ENCODE peak calls at places on chromosomes 11 and 22, in nine cellular contexts. K is Peyer's patch; J is HFF-Myc; Q is activated CD8-positive, alpha-beta T cell treated with anti-CD3 and anti-CD28 coated beads for 36 hours; T is epithelial cell of esophagus; V is neural crest cell; G is HFFc6; R is WTC11; Z is WERI-Rb-1. S is an unnamed sample.

GRCh38 chr22:40107244-40107643 is 70.5 kb upstream of the TNRC6B start:
- DNase-seq in G (no peak), T (no peak), K (no peak), R (no peak), Q (no peak), J (no peak), V (no peak), Z (no peak), S (peak)

GRCh38 chr22:42462016-42462415 is 29.8 kb upstream of the NFAM1 start:
- DNase-seq in G (no peak), T (no peak), K (no peak), V (no peak), J (no peak), Z (no peak), R (no peak), Q (no peak), S (no peak)

GRCh38 chr11:8095831-8096522 is 15.0 kb downstream of the TUB start:
- DNase-seq in G (no peak), K (no peak), R (no peak), V (no peak), Q (no peak), Z (no peak), J (no peak), T (no peak), S (no peak)

GRCh38 chr22:30240541-30241417 is 5.8 kb downstream of the LIF start:
- DNase-seq in Q (no peak), Z (no peak), K (no peak), J (no peak), V (no peak), T (no peak), G (no peak), R (no peak), S (no peak)

GRCh38 chr11:115765803-115766239 is 261.6 kb upstream of the CADM1 start:
- DNase-seq in R (no peak), Z (no peak), Q (no peak), V (no peak), T (no peak), G (no peak), K (no peak), J (no peak), S (no peak)

GRCh38 chr11:78907636-78908035 is 333.0 kb upstream of the NARS2 start:
- DNase-seq in J (no peak), T (peak), Q (no peak), Z (no peak), R (no peak), G (no peak), V (no peak), K (no peak), S (no peak)

GRCh38 chr11:75536786-75537629 is 11.3 kb upstream of the GDPD5 start:
- DNase-seq in G (no peak), J (no peak), K (peak), V (no peak), T (peak), R (no peak), Q (peak), Z (no peak), S (peak)

GRCh38 chr11:15918212-15918611 is 438.1 kb downstream of the SOX6 start:
- DNase-seq in V (no peak), T (no peak), K (no peak), G (no peak), J (no peak), Q (no peak), R (no peak), Z (no peak), S (no peak)

GRCh38 chr11:120618399-120618798 is 106.9 kb downstream of the GRIK4 start:
- DNase-seq in V (no peak), T (no peak), Z (no peak), Q (no peak), G (no peak), J (no peak), R (no peak), K (no peak), S (no peak)

GRCh38 chr11:113681282-113681681 is 24.8 kb downstream of the TMPRSS5 start:
- DNase-seq in G (no peak), K (no peak), V (no peak), Z (no peak), R (no peak), T (no peak), J (no peak), Q (no peak), S (no peak)

GRCh38 chr22:49779226-49779625 is 48.4 kb downstream of the BRD1 start:
- DNase-seq in J (no peak), T (no peak), K (no peak), Q (no peak), G (no peak), Z (no peak), R (no peak), V (no peak), S (no peak)

GRCh38 chr11:2805388-2806057 is 80.1 kb downstream of the CDKN1C start:
- DNase-seq in J (no peak), V (no peak), Z (peak), Q (no peak), R (peak), T (no peak), G (no peak), K (peak), S (no peak)

GRCh38 chr11:2074266-2074825 is 64.8 kb downstream of the IGF2 start:
- DNase-seq in J (no peak), K (peak), R (peak), Q (peak), V (no peak), Z (no peak), G (no peak), T (peak), S (no peak)

GRCh38 chr22:37197451-37198289 is 9.6 kb upstream of the C1QTNF6 start:
- DNase-seq in T (peak), V (no peak), K (peak), J (no peak), Z (no peak), G (peak), Q (peak), R (no peak), S (no peak)

GRCh38 chr22:24214467-24215285 is 30.2 kb downstream of the GGT5 start:
- DNase-seq in G (no peak), Z (no peak), T (no peak), Q (no peak), K (no peak), R (no peak), J (no peak), V (no peak), S (no peak)
- TF ChIP-seq CTCF in G (no peak), Z (no peak), T (no peak), Q (no peak), K (no peak), R (no peak), J (no peak), V (no peak), S (no peak)

GRCh38 chr11:33735426-33736147 is 636 bp downstream of the CD59 start:
- DNase-seq in Z (peak), T (peak), Q (peak), V (no peak), R (peak), K (peak), J (no peak), G (no peak), S (peak)

GRCh38 chr11:33735166-33735425 is 1.1 kb downstream of the CD59 start:
- DNase-seq in Z (no peak), R (no peak), G (no peak), T (no peak), V (no peak), Q (no peak), K (no peak), J (no peak), S (no peak)

GRCh38 chr11:33737362-33737821 is 1.2 kb upstream of the CD59 start:
- DNase-seq in V (no peak), K (no peak), T (no peak), Z (no peak), R (no peak), Q (no peak), J (no peak), G (peak), S (no peak)

GRCh38 chr11:33734441-33735165 is 1.6 kb downstream of the CD59 start:
- DNase-seq in Q (no peak), G (peak), V (no peak), J (no peak), K (no peak), R (no peak), T (peak), Z (no peak), S (no peak)

GRCh38 chr11:33736148-33736809 is at the start of gene CD59:
- DNase-seq in J (no peak), V (peak), T (peak), Z (peak), G (peak), Q (peak), K (peak), R (peak), S (peak)
- TF ChIP-seq CTCF in J (no peak), V (peak), T (no peak), Z (no peak), G (no peak), Q (no peak), K (no peak), R (no peak), S (no peak)

GRCh38 chr11:111349191-111349695 is 29.8 kb downstream of the POU2AF1 start:
- DNase-seq in Q (no peak), Z (no peak), G (no peak), R (no peak), V (no peak), T (no peak), J (no peak), K (no peak), S (no peak)
- TF ChIP-seq CTCF in Q (no peak), Z (no peak), G (no peak), R (no peak), V (no peak), T (no peak), J (no peak), K (no peak), S (no peak)

GRCh38 chr11:65353376-65353775 is 1.2 kb upstream of the TIGD3 start:
- DNase-seq in T (no peak), V (no peak), K (no peak), J (no peak), G (no peak), R (no peak), Z (no peak), Q (no peak), S (no peak)

GRCh38 chr11:65353900-65354264 is 669 bp upstream of the TIGD3 start:
- DNase-seq in T (no peak), Z (peak), R (peak), V (no peak), J (no peak), K (peak), G (no peak), Q (no peak), S (no peak)

GRCh38 chr11:65354265-65355012 is at the start of gene TIGD3:
- DNase-seq in T (peak), J (peak), K (peak), R (peak), G (peak), Z (peak), Q (peak), V (peak), S (peak)

GRCh38 chr11:65351511-65351910 is 3.0 kb upstream of the TIGD3 start:
- DNase-seq in V (no peak), R (no peak), Z (no peak), Q (no peak), K (no peak), J (no peak), T (no peak), G (no peak), S (no peak)

GRCh38 chr11:65352783-65353182 is 1.8 kb upstream of the TIGD3 start:
- DNase-seq in V (no peak), Q (no peak), K (no peak), T (no peak), G (peak), Z (no peak), R (no peak), J (no peak), S (no peak)
- TF ChIP-seq CTCF in V (peak), Q (no peak), K (peak), T (peak), G (peak), Z (no peak), R (no peak), J (peak), S (no peak)

GRCh38 chr11:59758638-59759037 is 3.5 kb downstream of the STX3 start:
- DNase-seq in R (no peak), Q (no peak), Z (no peak), G (no peak), K (no peak), J (no peak), V (no peak), T (no peak), S (no peak)

GRCh38 chr11:59756845-59757244 is 1.7 kb downstream of the STX3 start:
- DNase-seq in Z (no peak), K (peak), V (no peak), Q (peak), T (peak), R (no peak), J (no peak), G (peak), S (peak)

GRCh38 chr11:59756496-59756840 is 1.3 kb downstream of the STX3 start:
- DNase-seq in Q (no peak), V (no peak), T (peak), K (no peak), G (peak), R (no peak), J (no peak), Z (no peak), S (no peak)

GRCh38 chr11:59761985-59762384 is 6.8 kb downstream of the STX3 start:
- DNase-seq in J (no peak), K (no peak), V (no peak), R (no peak), Z (peak), Q (no peak), T (no peak), G (no peak), S (no peak)

GRCh38 chr11:59759900-59760299 is 4.7 kb downstream of the STX3 start:
- DNase-seq in Q (no peak), R (no peak), Z (peak), T (no peak), G (no peak), J (no peak), V (no peak), K (no peak), S (no peak)
- TF ChIP-seq CTCF in Q (no peak), R (no peak), Z (no peak), T (no peak), G (no peak), J (no peak), V (no peak), K (no peak), S (no peak)

DNA sequence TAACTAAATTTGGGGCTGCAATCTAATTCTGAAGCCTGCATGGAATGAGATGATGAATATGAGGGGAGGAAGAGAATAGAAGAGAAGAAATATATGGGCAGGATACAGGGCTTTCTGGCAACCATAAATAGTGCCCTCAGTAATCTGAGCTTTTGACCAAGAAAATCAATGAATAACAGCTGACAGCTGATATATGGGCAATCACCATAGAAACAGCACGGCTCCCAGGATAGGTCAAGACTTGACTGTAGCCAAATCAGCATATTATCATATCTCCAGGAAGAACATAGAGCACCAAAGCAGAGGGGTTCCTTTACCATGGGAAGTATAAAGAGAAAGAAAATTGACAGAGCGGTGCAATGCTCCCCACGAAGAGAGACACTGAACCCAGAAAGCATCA is 643.8 kb upstream of the TENM4 start:
- DNase-seq in G (no peak), R (no peak), V (no peak), T (no peak), Q (no peak), J (no peak), Z (no peak), K (no peak), S (no peak)
- TF ChIP-seq CTCF in G (no peak), R (no peak), V (no peak), T (no peak), Q (no peak), J (no peak), Z (no peak), K (no peak), S (no peak)

S was measured in GM20000.